ENCODE peak calls at places on chromosomes 3 and 15, in six cellular contexts. V is cardiac muscle cell; Q is memory B cell; N is hypothalamus; D is stimulated activated CD8-positive, alpha-beta memory T cell treated with anti-CD3 and anti-CD28 coated beads, Interleukin-4, amount 100 ng/mL, for 24 hours; O is NCI-H1417 treated with DMSO at 0.1 percent for 48 hours. F is an unnamed sample.

GRCh38 chr15:40959331-40960141 is 6.3 kb downstream of the CHAC1 start:
- DNase-seq in V (no peak), N (no peak), Q (no peak), D (no peak), O (no peak), F (no peak)

GRCh38 chr3:111112913-111113312 is 41.3 kb downstream of the NECTIN3 start:
- DNase-seq in V (peak), O (no peak), N (no peak), Q (no peak), D (no peak), F (no peak)

GRCh38 chr3:177465243-177465642 is 268.0 kb upstream of the TBL1XR1 start:
- DNase-seq in V (no peak), Q (no peak), O (no peak), D (no peak), N (no peak), F (no peak)

GRCh38 chr3:150149651-150150051 is 179.0 kb upstream of the PFN2 start:
- DNase-seq in V (peak), Q (no peak), N (no peak), D (no peak), O (no peak), F (no peak)

GRCh38 chr3:58025824-58026579 is 17.8 kb downstream of the FLNB start:
- DNase-seq in Q (no peak), D (no peak), N (no peak), V (peak), O (no peak), F (no peak)

GRCh38 chr15:58331562-58331902 is 100.3 kb upstream of the LIPC start:
- DNase-seq in O (no peak), D (no peak), Q (no peak), N (no peak), V (no peak), F (no peak)

GRCh38 chr15:73956276-73957086 is 30.2 kb downstream of the LOXL1 start:
- DNase-seq in Q (no peak), D (no peak), V (peak), O (no peak), N (no peak), F (no peak)

GRCh38 chr15:42057744-42058646 is 36.4 kb downstream of the PLA2G4D start:
- DNase-seq in V (no peak), Q (no peak), D (no peak), N (no peak), O (no peak), F (no peak)

GRCh38 chr3:148646126-148646660 is 51.5 kb upstream of the AGTR1 start:
- DNase-seq in N (no peak), V (no peak), O (no peak), D (no peak), Q (no peak), F (no peak)

GRCh38 chr3:44355634-44356033 is 17.1 kb downstream of the TCAIM start:
- DNase-seq in D (no peak), Q (no peak), O (peak), V (peak), N (no peak), F (no peak)

GRCh38 chr15:57098896-57099295 is 180.5 kb downstream of the TCF12 start:
- DNase-seq in O (no peak), V (no peak), D (no peak), Q (no peak), N (no peak), F (no peak)

GRCh38 chr15:41501191-41501917 is 7.7 kb downstream of the ITPKA start:
- DNase-seq in V (no peak), O (no peak), N (no peak), Q (no peak), D (no peak), F (no peak)

GRCh38 chr15:93031103-93031464 is 57.9 kb downstream of the RGMA start:
- DNase-seq in Q (no peak), D (no peak), N (no peak), O (no peak), V (no peak), F (no peak)

GRCh38 chr3:159233734-159234133 is 431.9 kb downstream of the MFSD1 start:
- DNase-seq in D (no peak), O (no peak), V (no peak), Q (no peak), N (no peak), F (no peak)

GRCh38 chr3:48425281-48425812 is 4.5 kb downstream of the PLXNB1 start:
- DNase-seq in V (peak), D (no peak), N (peak), Q (no peak), O (no peak), F (no peak)

GRCh38 chr15:53976844-53977392 is 1.3 kb upstream of the UNC13C start:
- DNase-seq in V (no peak), Q (no peak), O (no peak), N (no peak), D (no peak), F (no peak)

GRCh38 chr15:86833595-86833994 is 753.9 kb downstream of the AGBL1 start:
- DNase-seq in Q (no peak), D (no peak), N (no peak), V (no peak), O (no peak), F (no peak)

GRCh38 chr3:102454101-102454625 is 19.3 kb downstream of the ZPLD1 start:
- DNase-seq in O (no peak), V (no peak), Q (no peak), D (no peak), N (no peak), F (no peak)

GRCh38 chr15:31082771-31083393 is 18.6 kb downstream of the TRPM1 start:
- DNase-seq in D (no peak), O (no peak), Q (no peak), N (no peak), V (no peak), F (no peak)

GRCh38 chr3:84980456-84980855 is 21.7 kb downstream of the CADM2 start:
- DNase-seq in O (no peak), D (no peak), V (no peak), N (no peak), Q (no peak), F (no peak)

GRCh38 chr3:66381621-66382020 is 119.2 kb downstream of the LRIG1 start:
- DNase-seq in Q (no peak), D (no peak), N (no peak), V (no peak), O (no peak), F (no peak)

GRCh38 chr15:52529289-52529929 is 729 bp upstream of the MYO5A start:
- DNase-seq in Q (peak), O (no peak), D (no peak), N (no peak), V (no peak), F (no peak)

GRCh38 chr15:31329640-31330010 is 3.0 kb downstream of the KLF13 start:
- DNase-seq in N (no peak), V (no peak), O (no peak), Q (no peak), D (no peak), F (no peak)

GRCh38 chr3:45054196-45054857 is 28.2 kb downstream of the CLEC3B start:
- DNase-seq in V (peak), O (no peak), N (no peak), Q (no peak), D (no peak), F (no peak)

GRCh38 chr15:57567909-57568308 is 23.8 kb upstream of the MYZAP start:
- DNase-seq in Q (no peak), O (no peak), V (peak), N (no peak), D (no peak), F (no peak)

GRCh38 chr15:39592500-39592899 is 11.6 kb downstream of the THBS1 start:
- DNase-seq in V (peak), Q (no peak), D (no peak), O (no peak), N (no peak), F (no peak)

GRCh38 chr3:33061782-33062181 is 35.2 kb downstream of the GLB1 start:
- DNase-seq in N (no peak), V (peak), D (no peak), O (no peak), Q (no peak), F (no peak)

GRCh38 chr15:45638641-45639040 is 3.8 kb downstream of the SQOR start:
- DNase-seq in O (no peak), N (no peak), Q (no peak), D (no peak), V (no peak), F (no peak)

GRCh38 chr3:112979244-112979832 is 4.4 kb upstream of the CD200R1 start:
- DNase-seq in Q (peak), D (no peak), N (no peak), O (no peak), V (peak), F (peak)

GRCh38 chr3:127673191-127674098 is 693 bp downstream of the ABTB1 start:
- DNase-seq in V (peak), D (peak), N (peak), Q (peak), O (no peak), F (no peak)